ENCODE peak calls at places on chromosomes 3 and 15, in seven cellular contexts. U is GM12878, I is HCT116, D is SK-N-SH, B is H1, A is K562, M is HepG2. C is an unnamed sample.
A peak's percentile ranks its signal among the peaks of the same experiment; 100 is the strongest.

GRCh38 chr3:159897331-159898075 is 91.1 kb upstream of the IL12A start:
- DNase-seq in M (no peak), U (no peak), B (no peak), A (no peak), D (peak; percentile 21), I (no peak), C (no peak)

GRCh38 chr15:97978408-97979130 is 18.1 kb downstream of the ARRDC4 start:
- DNase-seq in D (no peak), U (no peak), A (peak; percentile 17), M (peak; percentile 58), I (no peak), B (no peak), C (no peak)

GRCh38 chr3:13896473-13897154 is 16.7 kb upstream of the WNT7A start:
- DNase-seq in D (peak; percentile 70), U (peak; percentile 16), A (peak; percentile 63), I (peak; percentile 63), M (peak; percentile 70), B (peak; percentile 55), C (peak; percentile 91)

GRCh38 chr15:27070816-27071215 is 99.8 kb downstream of the GABRG3 start:
- DNase-seq in M (no peak), B (no peak), D (no peak), I (no peak), U (no peak), A (no peak), C (no peak)

GRCh38 chr3:116929534-116930222 is 220.1 kb downstream of the TUSC7 start:
- DNase-seq in I (no peak), M (no peak), U (no peak), D (no peak), B (no peak), A (no peak), C (no peak)

GRCh38 chr3:141241248-141242034 is 9.8 kb downstream of the PXYLP1 start:
- DNase-seq in D (no peak), B (no peak), U (no peak), M (no peak), A (no peak), I (no peak), C (no peak)

GRCh38 chr3:107216711-107217110 is 160.5 kb upstream of the CCDC54 start:
- DNase-seq in D (no peak), M (no peak), I (no peak), B (no peak), A (no peak), U (no peak), C (no peak)

GRCh38 chr3:156818890-156819289 is 7.3 kb upstream of the LEKR1 start:
- DNase-seq in M (no peak), U (no peak), A (peak; percentile 32), D (no peak), I (peak; percentile 59), B (no peak), C (no peak)

GRCh38 chr3:16189201-16189600 is 14.7 kb downstream of the GALNT15 start:
- DNase-seq in D (no peak), B (no peak), U (no peak), A (no peak), I (no peak), M (no peak), C (no peak)

GRCh38 chr3:43286886-43287301 is 554 bp downstream of the SNRK start:
- DNase-seq in B (peak; percentile 50), M (no peak), A (peak; percentile 76), U (no peak), I (no peak), D (peak; percentile 79), C (peak; percentile 33)

GRCh38 chr3:69084326-69084667 is 440 bp upstream of the ARL6IP5 start:
- DNase-seq in M (peak; percentile 42), A (peak; percentile 14), D (peak; percentile 20), I (no peak), U (no peak), B (no peak), C (no peak)

GRCh38 chr15:48891229-48891765 is 13.4 kb downstream of the EID1 start:
- DNase-seq in D (no peak), M (no peak), U (no peak), A (no peak), B (no peak), I (no peak), C (no peak)

GRCh38 chr3:172538368-172539264 is 15.4 kb upstream of the TNFSF10 start:
- DNase-seq in B (no peak), D (no peak), A (no peak), U (no peak), M (no peak), I (no peak), C (no peak)

GRCh38 chr15:37837276-37837675 is 97.2 kb upstream of the TMCO5A start:
- DNase-seq in M (no peak), A (no peak), B (no peak), U (no peak), I (no peak), D (no peak), C (no peak)

GRCh38 chr15:62922514-62922913 is 120.0 kb upstream of the TPM1 start:
- DNase-seq in U (no peak), B (no peak), D (no peak), M (no peak), I (no peak), A (no peak), C (no peak)

GRCh38 chr3:129276385-129276784 is 2.3 kb upstream of the HMCES start:
- DNase-seq in A (no peak), M (no peak), B (no peak), D (no peak), I (no peak), U (peak; percentile 85), C (no peak)

GRCh38 chr15:68637755-68638405 is 59.1 kb downstream of the CORO2B start:
- DNase-seq in A (no peak), B (no peak), D (no peak), U (no peak), I (no peak), M (no peak), C (no peak)

GRCh38 chr15:40437754-40438687 is 2.7 kb upstream of the BAHD1 start:
- DNase-seq in M (no peak), I (no peak), A (no peak), U (no peak), D (no peak), B (peak; percentile 74), C (peak; percentile 68)

GRCh38 chr15:40441012-40441735 is 421 bp downstream of the BAHD1 start:
- DNase-seq in D (no peak), I (no peak), B (peak; percentile 80), U (no peak), M (no peak), A (peak; percentile 53), C (no peak)

GRCh38 chr15:40438712-40439111 is 2.0 kb upstream of the BAHD1 start:
- DNase-seq in M (no peak), I (no peak), U (no peak), A (no peak), B (no peak), D (no peak), C (no peak)

GRCh38 chr15:40440300-40441011 is at the start of gene BAHD1:
- DNase-seq in D (peak; percentile 100), M (peak; percentile 85), A (peak; percentile 100), I (peak; percentile 77), U (peak; percentile 76), B (peak; percentile 98), C (peak; percentile 97)

GRCh38 chr15:40439461-40440299 is 1.1 kb upstream of the BAHD1 start:
- DNase-seq in A (peak; percentile 81), M (peak; percentile 34), B (peak; percentile 75), D (peak; percentile 71), I (no peak), U (no peak), C (no peak)
- TF ChIP-seq JUND in A (no peak), M (no peak), B (no peak), D (no peak), I (no peak), U (no peak), C (no peak)

GRCh38 chr3:49626796-49627195 is 47.4 kb upstream of the APEH start:
- DNase-seq in I (no peak), A (no peak), B (no peak), D (no peak), M (no peak), U (no peak), C (no peak)

GRCh38 chr3:49627634-49628033 is 46.5 kb upstream of the APEH start:
- DNase-seq in I (no peak), A (no peak), D (no peak), U (no peak), M (no peak), B (no peak), C (no peak)

GRCh38 chr3:49625071-49625470 is 49.1 kb upstream of the APEH start:
- DNase-seq in M (no peak), D (no peak), U (no peak), B (no peak), A (no peak), I (no peak), C (no peak)

GRCh38 chr3:49628249-49628648 is 45.9 kb upstream of the APEH start:
- DNase-seq in A (no peak), I (no peak), M (no peak), D (peak; percentile 64), B (no peak), U (no peak), C (no peak)

DNA sequence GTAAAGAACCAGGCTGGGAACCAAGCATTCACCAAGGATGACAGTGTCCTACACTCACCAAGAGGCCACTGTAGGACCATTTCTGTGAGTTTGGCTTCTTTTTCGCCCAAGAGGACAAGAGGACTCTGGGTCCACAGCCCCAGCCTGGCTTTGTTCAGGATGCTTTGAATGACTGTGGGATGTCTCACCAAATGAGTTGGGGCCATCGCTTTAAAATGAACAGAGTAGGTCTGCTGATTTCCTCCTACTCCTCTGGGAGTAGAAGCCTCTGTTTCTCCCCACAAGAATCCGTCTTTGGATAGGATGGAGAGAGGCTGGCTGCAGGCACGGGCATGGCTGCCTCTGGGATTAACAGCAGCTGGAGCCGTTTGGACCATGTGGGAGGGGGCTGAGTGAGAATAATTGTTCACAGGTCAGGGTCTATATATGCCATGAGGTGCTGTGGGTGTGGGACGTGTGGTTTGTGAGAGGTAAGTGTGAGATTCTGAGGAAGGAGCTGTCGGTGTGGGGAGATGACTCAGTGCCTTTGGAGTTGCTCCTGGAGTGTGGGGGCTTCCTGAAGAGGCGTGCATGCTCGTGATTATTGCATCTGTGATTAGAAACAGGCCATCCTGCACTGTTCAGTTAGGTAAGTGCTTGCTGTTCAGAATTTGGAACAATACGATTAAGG is 48.0 kb upstream of the APEH start:
- DNase-seq in D (no peak), U (no peak), B (no peak), A (no peak), I (no peak), M (no peak), C (no peak)
- TF ChIP-seq JUND in D (no peak), U (no peak), B (no peak), A (no peak), I (no peak), M (no peak), C (no peak)

DNA sequence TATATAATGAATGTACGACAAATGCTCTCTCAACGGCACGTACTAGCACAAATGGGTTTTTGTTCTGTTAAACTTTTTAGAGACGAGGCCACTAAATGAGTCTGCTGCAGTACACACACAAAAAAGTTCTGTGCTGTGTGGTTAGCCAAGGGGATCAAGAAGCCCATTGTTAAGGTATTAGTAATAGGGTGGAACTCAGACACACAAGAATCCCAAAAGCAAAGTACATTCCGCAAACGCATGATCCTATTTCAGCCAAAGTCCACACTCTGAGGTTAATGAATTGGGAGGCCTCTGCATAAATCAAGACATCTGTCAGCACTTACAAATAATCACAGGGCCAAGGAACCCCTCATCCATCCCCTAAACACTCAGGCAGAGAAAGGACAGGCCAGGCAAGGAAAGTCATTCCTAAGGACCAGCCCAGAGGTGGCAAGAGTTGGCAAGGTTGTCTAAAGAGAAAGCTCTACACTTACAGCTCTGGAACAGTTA is 12.1 kb downstream of the OSBPL10 start:
- DNase-seq in U (no peak), I (peak; percentile 86), B (no peak), D (no peak), A (no peak), M (peak; percentile 96), C (no peak)
- TF ChIP-seq JUND in U (no peak), I (peak; percentile 80), B (no peak), D (no peak), A (no peak), M (no peak), C (no peak)

GRCh38 chr3:126599101-126599500 is 40.4 kb upstream of the C3orf22 start:
- DNase-seq in A (no peak), B (no peak), D (no peak), M (no peak), U (no peak), I (no peak), C (no peak)
- TF ChIP-seq JUND in A (no peak), B (no peak), D (no peak), M (no peak), U (no peak), I (no peak), C (no peak)

C was measured in T47D.